ENCODE peak calls at places on chromosomes 6 and 20, in six cellular contexts. O is endothelial cell of umbilical vein, D is body of pancreas, C is upper lobe of left lung, Z is uterus, Y is IMR-90. I is an unnamed sample.

GRCh38 chr20:51750037-51750769 is 18.0 kb downstream of the ATP9A start:
- DNase-seq in O (peak; percentile 94), D (peak; percentile 88), C (no peak), Z (peak; percentile 76), Y (peak; percentile 94), I (no peak)

GRCh38 chr20:59469266-59470252 is 134.8 kb upstream of the PHACTR3 start:
- DNase-seq in O (no peak), D (no peak), C (no peak), Z (no peak), Y (no peak), I (no peak)

GRCh38 chr6:157946865-157947532 is 34.7 kb upstream of the SYNJ2 start:
- DNase-seq in O (no peak), D (no peak), C (no peak), Z (no peak), Y (peak; percentile 10), I (peak; percentile 89)

GRCh38 chr6:110886555-110887167 is 12.1 kb downstream of the AMD1 start:
- DNase-seq in O (no peak), D (no peak), C (no peak), Z (no peak), Y (no peak), I (no peak)

GRCh38 chr6:110744991-110745390 is 70.3 kb downstream of the CDK19 start:
- DNase-seq in O (no peak), D (no peak), C (no peak), Z (no peak), Y (no peak), I (no peak)

GRCh38 chr6:61787998-61788397 is 498.0 kb downstream of the KHDRBS2 start:
- DNase-seq in O (no peak), D (no peak), C (no peak), Z (no peak), Y (no peak), I (no peak)

GRCh38 chr6:77470983-77471382 is 7.7 kb upstream of the HTR1B start:
- DNase-seq in O (peak; percentile 39), D (no peak), C (no peak), Z (no peak), Y (no peak), I (no peak)

GRCh38 chr20:9590189-9590588 is 75.8 kb downstream of the LAMP5 start:
- DNase-seq in O (peak; percentile 60), D (peak; percentile 32), C (no peak), Z (no peak), Y (peak; percentile 77), I (no peak)

GRCh38 chr6:155142163-155142901 is 121.5 kb upstream of the CLDN20 start:
- DNase-seq in O (peak; percentile 97), D (no peak), C (no peak), Z (peak; percentile 20), Y (no peak), I (no peak)

DNA sequence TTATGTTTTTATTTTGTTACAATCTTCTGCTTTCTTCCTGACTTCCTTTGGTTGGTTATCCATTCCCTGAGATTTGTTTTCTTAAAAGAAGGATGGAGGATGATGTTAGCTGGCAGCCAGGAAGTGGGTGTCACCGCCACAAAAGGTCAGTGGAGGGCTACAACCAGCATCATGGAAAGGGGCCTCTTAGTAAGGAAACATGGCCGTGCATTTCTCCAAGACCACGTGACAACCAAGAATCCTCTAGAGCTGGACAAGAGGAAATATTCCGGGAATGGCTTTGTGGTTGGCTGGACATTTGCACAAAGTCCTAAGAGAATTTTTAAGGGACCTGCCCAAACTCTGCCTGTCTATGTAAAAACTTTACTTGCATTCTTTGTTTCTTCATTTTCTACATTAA is 400.0 kb upstream of the MARCKS start:
- DNase-seq in O (peak; percentile 67), D (no peak), C (no peak), Z (peak; percentile 28), Y (peak; percentile 81), I (no peak)
- H3K27ac ChIP-seq in O (peak overlapping the region; percentile 24), D (no peak overlapping the region), C (no peak overlapping the region), Z (no peak overlapping the region), Y (peak overlapping the region; percentile 74), I (no peak overlapping the region)

DNA sequence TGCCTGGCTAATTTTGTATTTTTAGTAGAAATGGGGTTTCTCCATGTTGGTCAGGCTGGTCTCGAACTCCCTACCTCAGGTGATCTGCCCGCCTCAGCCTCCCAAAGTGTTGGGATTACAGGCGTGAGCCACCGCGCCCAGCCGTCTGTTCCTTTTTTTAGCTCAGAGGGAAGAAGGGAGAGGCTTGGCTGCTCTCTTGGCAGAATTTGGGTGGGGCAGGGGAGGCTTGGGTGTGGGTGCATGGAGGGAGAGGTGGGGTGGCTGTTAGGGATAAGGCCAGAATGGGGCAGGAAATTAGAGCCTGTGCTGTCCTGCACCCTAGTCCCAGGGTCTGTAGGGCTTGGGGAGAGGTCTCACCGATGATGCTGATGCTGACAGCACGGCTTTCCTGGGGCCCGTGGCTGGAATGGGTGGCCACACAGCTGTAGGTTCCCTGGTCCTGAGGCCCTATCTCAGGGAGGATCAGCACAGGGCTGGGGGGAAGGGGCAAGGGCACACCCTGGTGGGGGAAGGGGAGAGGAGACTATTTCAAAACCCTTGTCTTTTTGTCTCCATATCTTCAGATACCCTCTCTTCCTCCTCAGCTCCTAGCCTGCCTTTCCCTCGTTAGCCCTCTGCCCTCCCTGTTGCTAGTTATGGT is 2.0 kb downstream of the AGER start:
- DNase-seq in O (no peak), D (no peak), C (peak; percentile 33), Z (no peak), Y (no peak), I (no peak)
- TF ChIP-seq POLR2A in O (no peak), D (no peak), C (no peak), Z (no peak), Y (no peak), I (no peak)

GRCh38 chr20:1321654-1321939 is 7.3 kb downstream of the SDCBP2 start:
- DNase-seq in O (no peak), D (no peak), C (no peak), Z (no peak), Y (no peak), I (no peak)
- H3K27ac ChIP-seq in O (peak overlapping the region; percentile 99), D (no peak overlapping the region), C (peak overlapping the region; percentile 98), Z (peak overlapping the region; percentile 98), Y (no peak overlapping the region), I (peak overlapping the region; percentile 63)

GRCh38 chr6:30573113-30573512 is 1.9 kb downstream of the ABCF1 start:
- DNase-seq in O (no peak), D (no peak), C (no peak), Z (no peak), Y (no peak), I (no peak)

GRCh38 chr6:30570760-30571084 is 520 bp upstream of the ABCF1 start:
- DNase-seq in O (no peak), D (no peak), C (no peak), Z (no peak), Y (no peak), I (no peak)

GRCh38 chr6:30570263-30570662 is 979 bp upstream of the ABCF1 start:
- DNase-seq in O (no peak), D (no peak), C (no peak), Z (no peak), Y (no peak), I (no peak)

GRCh38 chr6:30572078-30572605 is 900 bp downstream of the ABCF1 start:
- DNase-seq in O (no peak), D (no peak), C (no peak), Z (no peak), Y (no peak), I (no peak)

DNA sequence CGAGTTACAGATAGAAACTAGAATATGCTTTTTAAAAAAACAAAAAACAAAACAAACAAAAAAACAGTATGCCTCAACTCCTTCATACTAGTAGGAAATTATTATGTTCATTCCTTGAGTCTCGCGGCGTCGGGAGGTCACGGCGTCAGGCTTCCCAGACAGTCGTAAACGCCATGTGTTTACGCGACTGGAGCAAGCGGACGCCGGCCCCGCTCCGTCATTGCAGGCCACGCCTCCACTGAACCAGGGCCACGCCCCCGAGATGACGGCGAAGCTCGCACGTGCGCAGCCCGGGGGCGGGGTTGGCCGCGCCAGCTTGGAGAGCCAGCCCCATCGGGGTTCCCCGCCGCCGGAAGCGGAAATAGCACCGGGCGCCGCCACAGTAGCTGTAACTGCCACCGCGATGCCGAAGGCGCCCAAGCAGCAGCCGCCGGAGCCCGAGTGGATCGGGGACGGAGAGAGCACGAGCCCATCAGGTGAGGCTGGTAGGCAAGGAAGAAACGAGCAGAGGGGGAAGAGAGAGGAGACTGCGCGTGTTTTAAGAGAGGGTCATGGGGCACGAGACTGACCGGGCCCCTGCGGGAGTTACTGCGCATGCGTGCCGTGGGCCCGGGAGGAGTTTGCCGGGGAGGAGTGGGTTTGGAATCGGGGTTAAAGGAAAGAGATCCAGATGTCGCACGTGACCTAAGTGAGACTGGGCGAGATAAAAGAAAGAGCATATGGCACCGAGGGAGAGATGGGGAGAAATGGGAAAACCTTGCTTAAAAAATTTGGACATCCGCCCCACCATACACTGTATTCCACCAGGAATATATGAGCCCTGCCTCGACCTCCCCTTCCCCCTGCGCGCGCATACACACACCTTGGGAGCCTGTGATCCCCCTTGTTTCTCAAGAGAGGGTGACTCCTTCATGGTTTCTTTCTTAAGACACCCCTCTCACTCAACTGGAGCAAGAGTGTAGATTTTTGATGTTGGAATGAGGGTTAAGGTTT is at the start of gene ABCF1:
- DNase-seq in O (peak; percentile 99), D (peak; percentile 99), C (peak; percentile 100), Z (peak; percentile 97), Y (peak; percentile 96), I (peak; percentile 99)
- TF ChIP-seq POLR2A in O (no peak), D (peak; percentile 92), C (peak; percentile 68), Z (peak; percentile 81), Y (peak; percentile 93), I (peak; percentile 39)

GRCh38 chr6:125597411-125598253 is 151.8 kb upstream of the HEY2 start:
- DNase-seq in O (no peak), D (peak; percentile 26), C (peak; percentile 85), Z (no peak), Y (no peak), I (no peak)
- H3K27ac ChIP-seq in O (no peak overlapping the region), D (no peak overlapping the region), C (peak overlapping the region; percentile 72), Z (no peak overlapping the region), Y (no peak overlapping the region), I (no peak overlapping the region)

GRCh38 chr20:18496740-18497592 is at the start of gene RBBP9:
- DNase-seq in O (peak; percentile 85), D (peak; percentile 88), C (peak; percentile 95), Z (peak; percentile 79), Y (peak; percentile 73), I (peak; percentile 95)
- TF ChIP-seq POLR2A in O (peak; percentile 63), D (peak; percentile 54), C (no peak), Z (peak; percentile 36), Y (no peak), I (no peak)

GRCh38 chr6:33432546-33432945 is 12.7 kb downstream of the SYNGAP1 start:
- DNase-seq in O (no peak), D (no peak), C (no peak), Z (no peak), Y (no peak), I (no peak)

GRCh38 chr6:33433001-33433559 is 13.2 kb downstream of the SYNGAP1 start:
- DNase-seq in O (no peak), D (no peak), C (no peak), Z (no peak), Y (no peak), I (no peak)

GRCh38 chr6:33431880-33432541 is 12.1 kb downstream of the SYNGAP1 start:
- DNase-seq in O (no peak), D (no peak), C (no peak), Z (no peak), Y (no peak), I (no peak)

GRCh38 chr6:33430991-33431879 is 11.4 kb downstream of the SYNGAP1 start:
- DNase-seq in O (peak; percentile 53), D (peak; percentile 46), C (peak; percentile 90), Z (peak; percentile 73), Y (peak; percentile 65), I (peak; percentile 93)

GRCh38 chr6:33433560-33434191 is 13.8 kb downstream of the SYNGAP1 start:
- DNase-seq in O (no peak), D (no peak), C (no peak), Z (peak; percentile 69), Y (peak; percentile 75), I (no peak)
- H3K27ac ChIP-seq in O (no peak overlapping the region), D (no peak overlapping the region), C (no peak overlapping the region), Z (peak overlapping the region; percentile 83), Y (no peak overlapping the region), I (peak overlapping the region; percentile 48)

GRCh38 chr20:16203091-16203490 is 370.2 kb downstream of the KIF16B start:
- DNase-seq in O (no peak), D (no peak), C (no peak), Z (no peak), Y (no peak), I (no peak)
- TF ChIP-seq POLR2A in O (no peak), D (no peak), C (no peak), Z (no peak), Y (no peak), I (no peak)